ENCODE peak calls at places on chromosomes 11 and 22, in ten cellular contexts. One of them, this sample, is unnamed.

GRCh38 chr11:2098691-2099522 is 40.3 kb downstream of the IGF2 start:
- DNase-seq in kidney: peak
- DNase-seq in NCI-H1048: no peak
- DNase-seq in Kasumi-1: no peak
- DNase-seq in A549: no peak
- DNase-seq in activated CD4-positive, alpha-beta T cell treated with anti-CD3 and anti-CD28 coated beads for 24 hours: no peak
- DNase-seq in fibroblast of pulmonary artery: no peak
- DNase-seq in astrocyte of the hippocampus: no peak
- DNase-seq in AG04450: no peak
- DNase-seq in iris pigment epithelial cell: no peak
- DNase-seq in this sample: no peak

GRCh38 chr11:65355776-65356393 is 1.3 kb downstream of the TIGD3 start:
- DNase-seq in fibroblast of pulmonary artery: peak
- DNase-seq in A549: no peak
- DNase-seq in astrocyte of the hippocampus: peak
- DNase-seq in AG04450: no peak
- DNase-seq in iris pigment epithelial cell: peak
- DNase-seq in NCI-H1048: no peak
- DNase-seq in activated CD4-positive, alpha-beta T cell treated with anti-CD3 and anti-CD28 coated beads for 24 hours: no peak
- DNase-seq in Kasumi-1: no peak
- DNase-seq in kidney: peak
- DNase-seq in this sample: no peak

GRCh38 chr11:130427581-130428211 is 713 bp downstream of the ADAMTS8 start:
- DNase-seq in astrocyte of the hippocampus: peak
- DNase-seq in AG04450: no peak
- DNase-seq in Kasumi-1: no peak
- DNase-seq in iris pigment epithelial cell: no peak
- DNase-seq in fibroblast of pulmonary artery: no peak
- DNase-seq in A549: no peak
- DNase-seq in kidney: no peak
- DNase-seq in activated CD4-positive, alpha-beta T cell treated with anti-CD3 and anti-CD28 coated beads for 24 hours: no peak
- DNase-seq in NCI-H1048: no peak
- DNase-seq in this sample: no peak

GRCh38 chr11:82790723-82791487 is 57.2 kb upstream of the FAM181B start:
- DNase-seq in AG04450: no peak
- DNase-seq in NCI-H1048: no peak
- DNase-seq in iris pigment epithelial cell: no peak
- DNase-seq in activated CD4-positive, alpha-beta T cell treated with anti-CD3 and anti-CD28 coated beads for 24 hours: no peak
- DNase-seq in Kasumi-1: no peak
- DNase-seq in fibroblast of pulmonary artery: peak
- DNase-seq in astrocyte of the hippocampus: peak
- DNase-seq in A549: no peak
- DNase-seq in kidney: no peak
- DNase-seq in this sample: no peak

GRCh38 chr11:3161309-3161708 is 3.8 kb downstream of the OSBPL5 start:
- DNase-seq in A549: no peak
- DNase-seq in activated CD4-positive, alpha-beta T cell treated with anti-CD3 and anti-CD28 coated beads for 24 hours: no peak
- DNase-seq in astrocyte of the hippocampus: no peak
- DNase-seq in NCI-H1048: no peak
- DNase-seq in iris pigment epithelial cell: no peak
- DNase-seq in kidney: peak
- DNase-seq in AG04450: no peak
- DNase-seq in Kasumi-1: no peak
- DNase-seq in fibroblast of pulmonary artery: no peak
- DNase-seq in this sample: no peak

GRCh38 chr11:16801288-16801980 is 63.0 kb downstream of the C11orf58 start:
- DNase-seq in activated CD4-positive, alpha-beta T cell treated with anti-CD3 and anti-CD28 coated beads for 24 hours: no peak
- DNase-seq in astrocyte of the hippocampus: no peak
- DNase-seq in A549: no peak
- DNase-seq in NCI-H1048: no peak
- DNase-seq in Kasumi-1: no peak
- DNase-seq in kidney: no peak
- DNase-seq in iris pigment epithelial cell: no peak
- DNase-seq in AG04450: no peak
- DNase-seq in fibroblast of pulmonary artery: no peak
- DNase-seq in this sample: no peak

GRCh38 chr11:102802341-102802740 is 4.4 kb upstream of the MMP1 start:
- DNase-seq in NCI-H1048: no peak
- DNase-seq in AG04450: peak
- DNase-seq in iris pigment epithelial cell: peak
- DNase-seq in Kasumi-1: no peak
- DNase-seq in fibroblast of pulmonary artery: peak
- DNase-seq in A549: no peak
- DNase-seq in kidney: no peak
- DNase-seq in astrocyte of the hippocampus: no peak
- DNase-seq in activated CD4-positive, alpha-beta T cell treated with anti-CD3 and anti-CD28 coated beads for 24 hours: no peak
- DNase-seq in this sample: no peak

GRCh38 chr11:702731-703461 is 3.1 kb upstream of the EPS8L2 start:
- DNase-seq in Kasumi-1: no peak
- DNase-seq in fibroblast of pulmonary artery: no peak
- DNase-seq in A549: no peak
- DNase-seq in NCI-H1048: no peak
- DNase-seq in activated CD4-positive, alpha-beta T cell treated with anti-CD3 and anti-CD28 coated beads for 24 hours: no peak
- DNase-seq in astrocyte of the hippocampus: no peak
- DNase-seq in AG04450: no peak
- DNase-seq in iris pigment epithelial cell: no peak
- DNase-seq in kidney: peak
- DNase-seq in this sample: no peak

GRCh38 chr11:62786318-62787004 is 741 bp upstream of the TMEM179B start:
- DNase-seq in astrocyte of the hippocampus: peak
- DNase-seq in fibroblast of pulmonary artery: peak
- DNase-seq in iris pigment epithelial cell: peak
- DNase-seq in activated CD4-positive, alpha-beta T cell treated with anti-CD3 and anti-CD28 coated beads for 24 hours: peak
- DNase-seq in kidney: peak
- DNase-seq in AG04450: no peak
- DNase-seq in NCI-H1048: peak
- DNase-seq in A549: peak
- DNase-seq in Kasumi-1: peak
- DNase-seq in this sample: peak

GRCh38 chr22:43811777-43812148 is 342 bp downstream of the EFCAB6 start:
- DNase-seq in AG04450: no peak
- DNase-seq in activated CD4-positive, alpha-beta T cell treated with anti-CD3 and anti-CD28 coated beads for 24 hours: no peak
- DNase-seq in A549: peak
- DNase-seq in Kasumi-1: no peak
- DNase-seq in fibroblast of pulmonary artery: peak
- DNase-seq in NCI-H1048: no peak
- DNase-seq in kidney: no peak
- DNase-seq in iris pigment epithelial cell: peak
- DNase-seq in astrocyte of the hippocampus: no peak
- DNase-seq in this sample: no peak

GRCh38 chr11:93652161-93652597 is 9.3 kb upstream of the CEP295 start:
- DNase-seq in fibroblast of pulmonary artery: peak
- DNase-seq in activated CD4-positive, alpha-beta T cell treated with anti-CD3 and anti-CD28 coated beads for 24 hours: no peak
- DNase-seq in iris pigment epithelial cell: peak
- DNase-seq in AG04450: no peak
- DNase-seq in NCI-H1048: no peak
- DNase-seq in Kasumi-1: peak
- DNase-seq in A549: no peak
- DNase-seq in kidney: no peak
- DNase-seq in astrocyte of the hippocampus: peak
- DNase-seq in this sample: no peak

GRCh38 chr11:67437082-67437821 is at the start of gene PTPRCAP:
- DNase-seq in activated CD4-positive, alpha-beta T cell treated with anti-CD3 and anti-CD28 coated beads for 24 hours: peak
- DNase-seq in AG04450: no peak
- DNase-seq in Kasumi-1: peak
- DNase-seq in NCI-H1048: no peak
- DNase-seq in astrocyte of the hippocampus: no peak
- DNase-seq in iris pigment epithelial cell: no peak
- DNase-seq in A549: no peak
- DNase-seq in fibroblast of pulmonary artery: no peak
- DNase-seq in kidney: peak
- DNase-seq in this sample: peak

GRCh38 chr11:13963169-13963948 is 836 bp downstream of the SPON1 start:
- DNase-seq in activated CD4-positive, alpha-beta T cell treated with anti-CD3 and anti-CD28 coated beads for 24 hours: no peak
- DNase-seq in AG04450: no peak
- DNase-seq in kidney: peak
- DNase-seq in fibroblast of pulmonary artery: no peak
- DNase-seq in iris pigment epithelial cell: no peak
- DNase-seq in A549: no peak
- DNase-seq in Kasumi-1: no peak
- DNase-seq in astrocyte of the hippocampus: peak
- DNase-seq in NCI-H1048: no peak
- DNase-seq in this sample: no peak